ENCODE peak calls at places on chromosomes 12 and 14, in seven cellular contexts. S is thyroid gland, Q is B cell, K is HEK293T, R is posterior cingulate gyrus, E is choroid plexus epithelial cell, F is iris pigment epithelial cell. U is an unnamed sample.
A peak's percentile ranks its signal among the peaks of the same experiment; 100 is the strongest.

GRCh38 chr12:41943671-41944070 is 201.0 kb downstream of the GXYLT1 start:
- DNase-seq in S (no peak), Q (no peak), K (no peak), R (no peak), E (no peak), F (no peak), U (no peak)

GRCh38 chr14:104891664-104892500 is 26.8 kb downstream of the CEP170B start:
- DNase-seq in S (no peak), Q (peak; percentile 10), K (no peak), R (peak; percentile 8), E (no peak), F (no peak), U (no peak)

GRCh38 chr12:112319395-112319794 is 62.8 kb downstream of the HECTD4 start:
- DNase-seq in S (no peak), Q (no peak), K (no peak), R (no peak), E (no peak), F (no peak), U (no peak)

GRCh38 chr14:23697689-23698088 is 61.5 kb downstream of the DHRS2 start:
- DNase-seq in S (no peak), Q (no peak), K (no peak), R (no peak), E (no peak), F (no peak), U (no peak)

GRCh38 chr14:100271247-100271939 is 32.4 kb downstream of the YY1 start:
- DNase-seq in S (peak; percentile 71), Q (peak; percentile 40), K (peak; percentile 38), R (no peak), E (peak; percentile 44), F (no peak), U (no peak)

GRCh38 chr14:68627050-68627867 is 165.6 kb downstream of the ZFP36L1 start:
- DNase-seq in S (peak; percentile 68), Q (no peak), K (no peak), R (no peak), E (no peak), F (no peak), U (no peak)

GRCh38 chr14:69571879-69572633 is 2.6 kb downstream of the CCDC177 start:
- DNase-seq in S (peak; percentile 34), Q (peak; percentile 30), K (peak; percentile 68), R (no peak), E (peak; percentile 34), F (no peak), U (no peak)

GRCh38 chr14:54175298-54175942 is 218.8 kb upstream of the BMP4 start:
- DNase-seq in S (peak; percentile 70), Q (peak; percentile 63), K (peak; percentile 60), R (peak; percentile 59), E (peak; percentile 84), F (peak; percentile 69), U (no peak)

GRCh38 chr14:24078146-24078545 is 6.8 kb downstream of the CPNE6 start:
- DNase-seq in S (no peak), Q (no peak), K (no peak), R (no peak), E (no peak), F (no peak), U (no peak)

GRCh38 chr12:94670075-94670474 is 19.7 kb upstream of the TMCC3 start:
- DNase-seq in S (no peak), Q (no peak), K (no peak), R (no peak), E (no peak), F (peak; percentile 9), U (no peak)

GRCh38 chr12:126663304-126664094 is 1598.3 kb downstream of the AACS start:
- DNase-seq in S (no peak), Q (no peak), K (peak; percentile 40), R (no peak), E (peak; percentile 4), F (peak; percentile 8), U (no peak)

GRCh38 chr14:64123241-64123956 is 170.8 kb downstream of the ESR2 start:
- DNase-seq in S (no peak), Q (no peak), K (no peak), R (no peak), E (no peak), F (no peak), U (no peak)

GRCh38 chr12:275784-276183 is 13.1 kb upstream of the SLC6A13 start:
- DNase-seq in S (no peak), Q (no peak), K (no peak), R (no peak), E (no peak), F (no peak), U (no peak)

GRCh38 chr14:99146991-99147740 is 124.8 kb downstream of the BCL11B start:
- DNase-seq in S (no peak), Q (no peak), K (no peak), R (no peak), E (no peak), F (no peak), U (no peak)

GRCh38 chr14:44297437-44297836 is 209.6 kb downstream of the FSCB start:
- DNase-seq in S (no peak), Q (no peak), K (no peak), R (no peak), E (no peak), F (no peak), U (no peak)

GRCh38 chr14:55704654-55705053 is 124.6 kb downstream of the KTN1 start:
- DNase-seq in S (no peak), Q (no peak), K (no peak), R (no peak), E (no peak), F (no peak), U (no peak)

GRCh38 chr12:6295187-6295811 is 15.2 kb upstream of the PLEKHG6 start:
- DNase-seq in S (peak; percentile 1), Q (no peak), K (no peak), R (no peak), E (peak; percentile 85), F (peak; percentile 87), U (no peak)

GRCh38 chr12:106327256-106327852 is 24.8 kb downstream of the TCP11L2 start:
- DNase-seq in S (no peak), Q (no peak), K (no peak), R (no peak), E (no peak), F (no peak), U (no peak)

GRCh38 chr12:51077930-51078329 is 5.5 kb downstream of the CSRNP2 start:
- DNase-seq in S (peak; percentile 66), Q (no peak), K (no peak), R (no peak), E (peak; percentile 53), F (peak; percentile 60), U (peak; percentile 35)

GRCh38 chr14:92531151-92531873 is 17.7 kb downstream of the RIN3 start:
- DNase-seq in S (no peak), Q (peak; percentile 44), K (no peak), R (no peak), E (no peak), F (no peak), U (no peak)

GRCh38 chr12:26319511-26319910 is 124.1 kb downstream of the SSPN start:
- DNase-seq in S (no peak), Q (no peak), K (no peak), R (no peak), E (peak; percentile 97), F (peak; percentile 93), U (no peak)

GRCh38 chr12:56954956-56955355 is 2.5 kb downstream of the RDH16 start:
- DNase-seq in S (no peak), Q (no peak), K (no peak), R (no peak), E (no peak), F (no peak), U (no peak)

GRCh38 chr12:111437816-111438454 is 32.2 kb downstream of the SH2B3 start:
- DNase-seq in S (no peak), Q (peak; percentile 51), K (no peak), R (peak; percentile 37), E (peak; percentile 84), F (peak; percentile 89), U (peak; percentile 30)

GRCh38 chr12:11771356-11771755 is 121.9 kb downstream of the ETV6 start:
- DNase-seq in S (no peak), Q (no peak), K (no peak), R (no peak), E (peak; percentile 73), F (peak; percentile 61), U (no peak)

GRCh38 chr14:103353391-103353790 is 19.4 kb downstream of the EIF5 start:
- DNase-seq in S (no peak), Q (no peak), K (no peak), R (no peak), E (no peak), F (no peak), U (no peak)

GRCh38 chr14:92850492-92850891 is 56.4 kb downstream of the GOLGA5 start:
- DNase-seq in S (no peak), Q (no peak), K (no peak), R (no peak), E (no peak), F (no peak), U (no peak)

GRCh38 chr12:74449872-74450271 is 87.8 kb upstream of the ATXN7L3B start:
- DNase-seq in S (no peak), Q (no peak), K (no peak), R (no peak), E (peak; percentile 34), F (peak; percentile 94), U (no peak)

U was measured in amygdala.